ENCODE peak calls at places on chromosomes 13 and 19, in seven cellular contexts. Q is H1, H is IMR-90, I is H9, V is neuronal stem cell, J is mesendoderm, E is mesenchymal stem cell. K is an unnamed sample.

GRCh38 chr13:50378513-50378970 is 363.3 kb downstream of the KCNRG start:
- DNase-seq in Q (no peak), H (no peak), I (no peak), V (no peak), J (peak), E (no peak), K (no peak)

GRCh38 chr13:30111810-30112209 is 195.5 kb downstream of the KATNAL1 start:
- DNase-seq in Q (no peak), H (no peak), I (peak), V (no peak), J (peak), E (peak), K (no peak)

GRCh38 chr19:22263121-22263520 is 23.1 kb upstream of the ZNF729 start:
- DNase-seq in Q (no peak), H (no peak), I (no peak), V (no peak), J (no peak), E (no peak), K (no peak)

GRCh38 chr13:39132286-39132685 is 94.0 kb downstream of the NHLRC3 start:
- DNase-seq in Q (no peak), H (no peak), I (no peak), V (no peak), J (no peak), E (no peak), K (no peak)

GRCh38 chr13:34620073-34620858 is 321.8 kb upstream of the NBEA start:
- DNase-seq in Q (no peak), H (no peak), I (no peak), V (no peak), J (no peak), E (no peak), K (no peak)

GRCh38 chr19:35212241-35212640 is 16.3 kb downstream of the FAM187B start:
- DNase-seq in Q (no peak), H (no peak), I (no peak), V (no peak), J (no peak), E (no peak), K (no peak)

GRCh38 chr19:40806385-40807146 is 7.6 kb downstream of the EGLN2 start:
- DNase-seq in Q (peak), H (peak), I (peak), V (peak), J (peak), E (peak), K (peak)

GRCh38 chr19:12745166-12745897 is 6.3 kb upstream of the BEST2 start:
- DNase-seq in Q (no peak), H (no peak), I (no peak), V (no peak), J (no peak), E (no peak), K (no peak)

GRCh38 chr13:51843529-51843928 is 1.4 kb downstream of the TMEM272 start:
- DNase-seq in Q (no peak), H (no peak), I (no peak), V (no peak), J (peak), E (no peak), K (no peak)

GRCh38 chr13:79626924-79627323 is 146.0 kb downstream of the NDFIP2 start:
- DNase-seq in Q (no peak), H (no peak), I (no peak), V (no peak), J (no peak), E (no peak), K (no peak)

GRCh38 chr19:16541526-16542044 is 652 bp downstream of the CHERP start:
- DNase-seq in Q (no peak), H (peak), I (no peak), V (no peak), J (no peak), E (no peak), K (peak)

GRCh38 chr13:113322043-113322461 is 25.0 kb downstream of the LAMP1 start:
- DNase-seq in Q (no peak), H (no peak), I (no peak), V (no peak), J (no peak), E (no peak), K (no peak)

GRCh38 chr13:57857945-57858344 is 226.4 kb downstream of the PCDH17 start:
- DNase-seq in Q (no peak), H (no peak), I (no peak), V (no peak), J (no peak), E (no peak), K (no peak)

GRCh38 chr13:111329641-111330040 is 9.2 kb downstream of the TEX29 start:
- DNase-seq in Q (no peak), H (no peak), I (peak), V (no peak), J (no peak), E (no peak), K (no peak)

GRCh38 chr13:112469071-112469745 is 93.1 kb downstream of the SPACA7 start:
- DNase-seq in Q (peak), H (no peak), I (no peak), V (no peak), J (no peak), E (no peak), K (no peak)

GRCh38 chr19:49019242-49019932 is 2.5 kb upstream of the LHB start:
- DNase-seq in Q (peak), H (peak), I (peak), V (no peak), J (peak), E (no peak), K (peak)

GRCh38 chr19:36488118-36488815 is 1.1 kb downstream of the ZNF566 start:
- DNase-seq in Q (no peak), H (peak), I (no peak), V (no peak), J (no peak), E (peak), K (no peak)

GRCh38 chr19:38862321-38863059 is 12.7 kb upstream of the HNRNPL start:
- DNase-seq in Q (no peak), H (no peak), I (no peak), V (no peak), J (no peak), E (peak), K (no peak)

GRCh38 chr13:91701975-91702374 is 303.6 kb downstream of the GPC5 start:
- DNase-seq in Q (no peak), H (no peak), I (no peak), V (no peak), J (no peak), E (no peak), K (no peak)

GRCh38 chr13:112545866-112546265 is 42.1 kb downstream of the TUBGCP3 start:
- DNase-seq in Q (no peak), H (peak), I (no peak), V (no peak), J (no peak), E (peak), K (no peak)

GRCh38 chr19:2047449-2048103 is 3.5 kb downstream of the MKNK2 start:
- DNase-seq in Q (no peak), H (no peak), I (peak), V (no peak), J (no peak), E (peak), K (peak)

GRCh38 chr13:35723820-35724219 is 247.3 kb upstream of the MAB21L1 start:
- DNase-seq in Q (no peak), H (peak), I (no peak), V (no peak), J (peak), E (no peak), K (peak)

GRCh38 chr19:21850636-21851255 is 14.8 kb upstream of the ZNF43 start:
- DNase-seq in Q (no peak), H (no peak), I (no peak), V (no peak), J (peak), E (no peak), K (peak)

GRCh38 chr19:4067396-4068057 is 828 bp upstream of the ZBTB7A start:
- DNase-seq in Q (no peak), H (no peak), I (peak), V (no peak), J (no peak), E (no peak), K (no peak)

GRCh38 chr19:4065430-4066175 is 1.1 kb downstream of the ZBTB7A start:
- DNase-seq in Q (peak), H (peak), I (peak), V (peak), J (peak), E (peak), K (peak)

GRCh38 chr19:4064551-4065260 is 2.0 kb downstream of the ZBTB7A start:
- DNase-seq in Q (no peak), H (no peak), I (peak), V (no peak), J (peak), E (no peak), K (no peak)

GRCh38 chr19:4066682-4067395 is at the start of gene ZBTB7A:
- DNase-seq in Q (no peak), H (peak), I (peak), V (no peak), J (peak), E (peak), K (peak)

GRCh38 chr19:4066176-4066606 is 508 bp downstream of the ZBTB7A start:
- DNase-seq in Q (peak), H (no peak), I (no peak), V (no peak), J (no peak), E (no peak), K (no peak)
- H2AK5ac ChIP-seq in Q (no peak), H (peak), I (no peak), V (peak), J (no peak), E (no peak), K (peak)

DNA sequence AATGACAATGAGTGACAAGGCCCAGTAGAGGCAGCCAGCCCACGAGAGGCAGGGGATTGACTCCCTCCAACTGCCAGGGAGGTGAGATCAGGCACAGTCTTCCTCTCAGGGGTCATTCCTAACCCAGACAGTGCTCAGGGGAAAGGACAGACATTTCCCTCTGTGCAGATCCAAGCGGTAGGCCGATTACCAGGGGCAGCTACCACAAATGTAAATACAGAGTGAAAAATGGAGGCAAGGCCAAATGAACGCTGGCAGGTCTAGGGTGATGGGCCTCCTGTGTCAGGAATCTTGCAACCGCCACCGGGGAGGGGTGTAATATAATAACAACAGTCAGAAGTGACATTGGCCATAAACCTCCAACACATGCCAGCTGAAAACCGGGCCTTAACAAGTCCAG is 881.4 kb downstream of the UQCRFS1 start:
- DNase-seq in Q (no peak), H (no peak), I (no peak), V (no peak), J (no peak), E (no peak), K (no peak)
- H2AK5ac ChIP-seq in Q (no peak), H (no peak), I (no peak), V (no peak), J (no peak), E (no peak), K (no peak)

GRCh38 chr13:53946500-53946899 is 917.9 kb downstream of the OLFM4 start:
- DNase-seq in Q (no peak), H (no peak), I (no peak), V (no peak), J (no peak), E (no peak), K (no peak)
- H2AK5ac ChIP-seq in Q (no peak), H (no peak), I (no peak), V (no peak), J (no peak), E (no peak), K (no peak)

GRCh38 chr19:47313754-47314133 is 4.1 kb downstream of the C5AR1 start:
- DNase-seq in Q (no peak), H (no peak), I (no peak), V (no peak), J (no peak), E (no peak), K (no peak)

GRCh38 chr19:47312366-47313006 is 2.8 kb downstream of the C5AR1 start:
- DNase-seq in Q (no peak), H (no peak), I (no peak), V (no peak), J (no peak), E (no peak), K (no peak)

GRCh38 chr19:47310819-47311218 is 1.2 kb downstream of the C5AR1 start:
- DNase-seq in Q (no peak), H (peak), I (no peak), V (no peak), J (no peak), E (no peak), K (peak)

GRCh38 chr19:47316513-47316912 is 6.9 kb downstream of the C5AR1 start:
- DNase-seq in Q (no peak), H (no peak), I (no peak), V (no peak), J (no peak), E (no peak), K (no peak)

GRCh38 chr19:47315125-47315821 is 5.6 kb downstream of the C5AR1 start:
- DNase-seq in Q (no peak), H (peak), I (peak), V (no peak), J (peak), E (peak), K (peak)
- H2AK5ac ChIP-seq in Q (no peak), H (no peak), I (no peak), V (no peak), J (no peak), E (no peak), K (no peak)

DNA sequence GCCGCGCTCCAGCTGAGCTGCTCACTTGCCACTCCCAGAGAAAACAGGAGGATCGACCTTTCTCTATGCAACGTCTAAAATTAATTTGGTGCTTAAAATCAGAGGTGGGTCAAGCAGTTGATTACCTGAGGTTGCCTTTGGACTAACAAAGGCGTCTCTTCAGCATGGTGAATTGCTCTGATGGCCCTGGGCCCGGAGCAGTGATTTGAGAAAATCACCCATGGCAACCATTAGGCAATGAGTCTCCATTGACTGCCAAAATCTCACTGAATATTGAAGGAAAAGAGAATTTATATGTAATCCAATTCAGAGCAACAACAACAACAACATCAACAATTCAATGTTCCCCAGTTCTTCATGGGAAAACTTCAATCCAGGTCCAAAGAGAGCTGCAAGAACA is 61.8 kb downstream of the IRS2 start:
- DNase-seq in Q (no peak), H (no peak), I (no peak), V (no peak), J (no peak), E (no peak), K (no peak)
- H2AK5ac ChIP-seq in Q (no peak), H (no peak), I (no peak), V (no peak), J (no peak), E (no peak), K (no peak)

DNA sequence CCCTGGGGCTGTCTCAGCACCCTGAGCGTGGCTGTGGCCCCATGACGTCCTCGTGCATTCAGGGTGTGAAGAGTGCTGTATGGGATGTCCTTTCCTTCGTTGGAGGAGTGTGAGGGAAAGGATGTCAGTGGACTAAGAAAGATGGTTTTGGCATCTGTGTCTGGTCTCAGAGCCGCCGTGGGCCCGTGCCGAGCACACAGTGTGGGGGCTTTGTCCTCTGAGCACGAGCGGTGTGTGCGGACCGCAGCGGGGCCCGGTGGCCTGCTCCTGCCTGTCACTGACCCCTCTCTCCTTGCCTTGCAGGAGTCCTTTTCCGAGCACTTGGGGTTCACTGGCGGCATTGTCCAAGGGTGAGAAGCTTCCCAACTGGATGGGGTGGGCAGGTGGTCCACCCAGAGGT is 63.3 kb upstream of the LDLR start:
- DNase-seq in Q (no peak), H (no peak), I (no peak), V (no peak), J (no peak), E (no peak), K (no peak)
- H2AK5ac ChIP-seq in Q (no peak), H (no peak), I (no peak), V (no peak), J (no peak), E (no peak), K (no peak)

DNA sequence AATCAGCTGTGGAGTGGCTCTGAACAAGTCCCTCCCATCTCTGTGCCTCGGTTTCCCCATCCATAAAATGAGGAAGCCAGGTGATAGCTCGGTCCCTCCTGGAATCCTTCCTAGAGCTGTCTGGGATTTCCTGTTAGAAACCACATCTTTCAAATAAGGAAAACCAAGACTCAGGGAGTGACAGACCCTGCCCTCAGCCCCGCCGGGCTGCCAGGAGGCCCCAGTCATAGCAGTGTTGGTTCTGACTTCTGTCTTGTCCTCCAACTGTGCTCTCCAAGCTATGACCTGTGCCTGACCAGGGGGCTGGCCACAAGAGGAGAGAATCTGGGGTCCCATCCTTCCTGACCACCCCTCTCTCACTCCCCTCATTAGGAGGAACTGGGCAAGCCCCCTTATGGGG is 1.1 kb upstream of the SHD start:
- DNase-seq in Q (no peak), H (no peak), I (no peak), V (no peak), J (peak), E (no peak), K (no peak)
- H2AK5ac ChIP-seq in Q (no peak), H (no peak), I (no peak), V (no peak), J (no peak), E (no peak), K (peak)

DNA sequence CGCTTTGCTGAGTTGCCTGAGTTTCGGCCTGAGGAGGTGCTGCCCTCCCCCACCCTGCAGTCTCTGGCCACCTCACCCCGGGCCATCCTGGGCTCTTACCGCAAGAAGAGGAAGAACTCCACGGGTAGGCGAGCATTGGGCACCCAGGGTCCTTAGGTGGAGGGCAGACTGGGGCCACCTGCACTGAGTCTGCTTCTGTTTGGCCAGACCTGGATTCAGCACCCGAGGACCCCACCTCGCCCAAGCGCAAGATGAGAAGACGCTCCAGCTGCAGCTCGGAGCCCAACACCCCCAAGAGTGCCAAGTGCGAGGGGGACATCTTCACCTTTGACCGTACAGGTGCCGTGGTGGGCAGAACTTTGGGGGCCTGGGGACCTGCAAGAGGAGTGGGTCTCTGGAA is 8.0 kb upstream of the PRR19 start:
- DNase-seq in Q (no peak), H (no peak), I (no peak), V (no peak), J (no peak), E (no peak), K (no peak)
- H2AK5ac ChIP-seq in Q (no peak), H (no peak), I (no peak), V (peak), J (no peak), E (no peak), K (no peak)

GRCh38 chr19:5216141-5216847 is 124.3 kb downstream of the PTPRS start:
- DNase-seq in Q (no peak), H (no peak), I (no peak), V (no peak), J (no peak), E (no peak), K (no peak)
- H2AK5ac ChIP-seq in Q (no peak), H (no peak), I (no peak), V (no peak), J (no peak), E (no peak), K (no peak)

K was measured in trophoblast cell.